ENCODE peak calls at places on chromosomes 6 and 20, in eight cellular contexts. Y, S, J, F, Z, E, H and I are unnamed samples.

GRCh38 chr6:18242062-18242851 is 22.1 kb downstream of the DEK start:
- DNase-seq in Y (peak; percentile 92), E (no peak), F (no peak), S (no peak), H (no peak), J (no peak), Z (no peak), I (no peak)

GRCh38 chr6:41411961-41412360 is 76.6 kb downstream of the NCR2 start:
- DNase-seq in S (no peak), H (no peak), Z (no peak), E (no peak), F (no peak), J (no peak), Y (no peak), I (no peak)

GRCh38 chr6:2168480-2168879 is 76.9 kb downstream of the GMDS start:
- DNase-seq in Z (no peak), Y (no peak), E (no peak), S (no peak), F (no peak), H (no peak), J (no peak), I (no peak)

GRCh38 chr6:105991561-105992314 is 94.4 kb upstream of the PRDM1 start:
- DNase-seq in F (no peak), J (no peak), S (peak; percentile 37), E (peak; percentile 57), H (no peak), Z (no peak), Y (no peak), I (no peak)

GRCh38 chr6:143647191-143647590 is 30.6 kb upstream of the PHACTR2 start:
- DNase-seq in J (no peak), H (no peak), E (no peak), F (no peak), Z (no peak), Y (no peak), S (no peak), I (no peak)

GRCh38 chr6:117231466-117231865 is 33.9 kb upstream of the VGLL2 start:
- DNase-seq in H (no peak), J (no peak), F (no peak), Y (no peak), S (no peak), Z (no peak), E (no peak), I (no peak)

GRCh38 chr20:9515761-9516657 is 1.6 kb downstream of the LAMP5 start:
- DNase-seq in H (no peak), F (no peak), J (no peak), Z (no peak), S (peak; percentile 53), E (no peak), Y (no peak), I (no peak)

GRCh38 chr6:35532141-35532540 is 19.4 kb upstream of the TULP1 start:
- DNase-seq in E (no peak), J (no peak), F (no peak), S (no peak), H (no peak), Y (no peak), Z (no peak), I (no peak)

GRCh38 chr20:59003836-59004492 is 3.1 kb downstream of the CTSZ start:
- DNase-seq in J (no peak), S (no peak), E (no peak), Y (no peak), Z (no peak), F (no peak), H (peak; percentile 43), I (no peak)

GRCh38 chr6:153790048-153790447 is 249.0 kb upstream of the OPRM1 start:
- DNase-seq in Y (peak; percentile 97), H (no peak), J (no peak), S (no peak), F (no peak), Z (no peak), E (no peak), I (no peak)

DNA sequence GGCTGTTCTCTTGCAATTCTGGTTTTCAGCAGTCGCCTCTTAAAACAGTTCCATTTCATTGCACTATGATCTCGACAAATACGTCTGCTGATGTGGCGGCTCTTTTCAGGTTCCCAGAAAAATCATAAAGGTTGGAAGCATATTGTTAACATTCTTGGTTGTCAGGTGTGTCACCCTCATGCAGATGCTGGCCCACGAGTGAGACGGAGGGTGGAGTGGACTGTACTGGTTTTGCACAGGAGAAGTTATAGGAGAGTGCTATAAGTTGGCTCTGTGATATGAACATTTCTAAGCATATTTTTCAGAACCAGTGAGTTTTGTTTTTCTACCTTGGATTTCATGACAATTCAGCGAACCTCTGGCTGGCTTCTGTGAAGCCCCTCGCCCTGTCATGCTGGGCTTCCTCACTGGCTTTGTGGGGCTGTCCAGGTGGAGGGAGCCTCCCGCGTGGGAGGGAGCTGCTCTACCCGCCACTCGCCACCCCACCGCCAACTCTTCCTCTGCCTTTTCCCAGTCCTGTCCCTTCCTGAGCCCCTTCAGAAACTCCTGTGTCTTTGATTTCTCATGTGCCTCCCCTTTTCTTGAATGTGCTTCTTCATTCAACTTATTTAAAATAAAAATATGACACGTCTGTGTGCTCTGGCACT is 10.6 kb downstream of the IRF4 start:
- DNase-seq in F (no peak), S (no peak), E (no peak), H (no peak), J (no peak), Y (no peak), Z (no peak), I (no peak)
- H3K27me3 ChIP-seq in F (no peaks in the 10 kb centered on the region), S (no peaks in the 10 kb centered on the region), E (no peaks in the 10 kb centered on the region), H (peaks cover 4% of the 10 kb centered on the region), J (no peaks in the 10 kb centered on the region), Y (peaks cover 5% of the 10 kb centered on the region), Z (no peaks in the 10 kb centered on the region), I (no peaks in the 10 kb centered on the region)

DNA sequence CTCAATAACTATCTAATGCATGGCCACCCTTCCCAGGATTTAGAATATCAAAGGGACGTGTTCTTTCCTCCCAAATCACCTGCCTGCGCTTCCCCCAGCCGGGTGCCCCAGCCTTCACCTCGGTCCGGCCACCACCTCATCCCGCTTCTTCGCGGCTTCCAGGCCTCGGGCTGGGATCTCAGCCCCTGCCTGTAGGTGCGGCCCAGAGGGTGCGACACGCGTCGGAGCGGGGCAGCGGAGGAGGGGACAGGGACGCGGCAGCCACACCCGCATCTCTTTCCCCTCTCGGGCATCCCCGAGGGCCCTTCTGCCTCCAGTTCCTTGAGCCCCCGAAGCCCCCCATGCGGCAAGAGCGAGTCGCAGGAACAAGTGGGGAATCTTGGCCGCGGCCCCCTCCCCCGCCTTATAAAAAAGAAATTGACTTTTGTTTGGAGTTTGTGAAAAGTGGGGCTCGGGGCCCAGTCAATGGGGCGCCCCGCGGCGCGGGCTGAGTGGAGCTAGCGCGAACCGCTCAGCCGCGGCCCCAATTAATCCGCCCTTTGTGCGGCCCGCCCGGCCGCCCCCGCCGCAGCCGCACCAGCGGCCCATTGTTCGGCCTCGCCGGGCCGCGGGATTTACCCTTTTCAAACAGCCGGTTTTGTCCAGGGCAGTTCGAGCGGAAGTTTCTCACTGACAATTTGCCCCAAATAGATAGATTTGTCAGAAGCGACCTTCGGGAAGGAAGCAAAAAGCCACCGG is 8.4 kb upstream of the NR2E1 start:
- DNase-seq in Y (no peak), Z (no peak), E (no peak), J (no peak), H (peak; percentile 42), S (no peak), F (no peak), I (no peak)
- H3K27me3 ChIP-seq in Y (peaks cover 86% of the 10 kb centered on the region), Z (peaks cover 4% of the 10 kb centered on the region), E (peaks cover 86% of the 10 kb centered on the region), J (peaks cover 45% of the 10 kb centered on the region), H (peaks cover 100% of the 10 kb centered on the region), S (no peaks in the 10 kb centered on the region), F (no peaks in the 10 kb centered on the region), I (peaks cover 64% of the 10 kb centered on the region)

GRCh38 chr6:119140471-119141165 is 62.2 kb upstream of the FAM184A start:
- DNase-seq in S (no peak), J (no peak), Z (no peak), Y (no peak), H (no peak), F (no peak), E (no peak), I (no peak)

GRCh38 chr6:119138906-119139541 is 60.6 kb upstream of the FAM184A start:
- DNase-seq in Z (no peak), Y (no peak), E (no peak), H (no peak), S (no peak), J (no peak), F (no peak), I (no peak)

GRCh38 chr6:119134752-119135151 is 56.3 kb upstream of the FAM184A start:
- DNase-seq in J (no peak), Z (no peak), S (no peak), E (no peak), Y (no peak), F (no peak), H (no peak), I (no peak)

GRCh38 chr6:119133400-119133799 is 54.9 kb upstream of the FAM184A start:
- DNase-seq in J (no peak), F (no peak), Y (no peak), Z (no peak), S (no peak), E (no peak), H (no peak), I (no peak)

GRCh38 chr6:119137194-119138072 is 59.0 kb upstream of the FAM184A start:
- DNase-seq in H (no peak), F (no peak), S (no peak), Y (peak; percentile 19), E (no peak), Z (no peak), J (no peak), I (no peak)
- H3K27me3 ChIP-seq in H (no peaks in the 10 kb centered on the region), F (no peaks in the 10 kb centered on the region), S (no peaks in the 10 kb centered on the region), Y (no peaks in the 10 kb centered on the region), E (no peaks in the 10 kb centered on the region), Z (no peaks in the 10 kb centered on the region), J (no peaks in the 10 kb centered on the region), I (peaks cover 1% of the 10 kb centered on the region)

GRCh38 chr6:136550330-136551071 is at the start of gene MAP7:
- DNase-seq in Y (no peak), S (peak; percentile 76), F (no peak), H (peak; percentile 72), J (peak; percentile 51), E (peak; percentile 89), Z (peak; percentile 53), I (peak; percentile 86)

GRCh38 chr6:136552054-136552453 is 1.8 kb upstream of the MAP7 start:
- DNase-seq in S (no peak), H (no peak), J (no peak), Y (no peak), Z (no peak), E (no peak), F (no peak), I (no peak)

GRCh38 chr6:136551103-136551502 is 881 bp upstream of the MAP7 start:
- DNase-seq in E (no peak), S (no peak), J (no peak), H (no peak), F (no peak), Z (no peak), Y (no peak), I (no peak)

GRCh38 chr6:136550045-136550329 is 235 bp downstream of the MAP7 start:
- DNase-seq in S (no peak), E (no peak), J (peak; percentile 8), F (no peak), H (no peak), Z (no peak), Y (no peak), I (no peak)

DNA sequence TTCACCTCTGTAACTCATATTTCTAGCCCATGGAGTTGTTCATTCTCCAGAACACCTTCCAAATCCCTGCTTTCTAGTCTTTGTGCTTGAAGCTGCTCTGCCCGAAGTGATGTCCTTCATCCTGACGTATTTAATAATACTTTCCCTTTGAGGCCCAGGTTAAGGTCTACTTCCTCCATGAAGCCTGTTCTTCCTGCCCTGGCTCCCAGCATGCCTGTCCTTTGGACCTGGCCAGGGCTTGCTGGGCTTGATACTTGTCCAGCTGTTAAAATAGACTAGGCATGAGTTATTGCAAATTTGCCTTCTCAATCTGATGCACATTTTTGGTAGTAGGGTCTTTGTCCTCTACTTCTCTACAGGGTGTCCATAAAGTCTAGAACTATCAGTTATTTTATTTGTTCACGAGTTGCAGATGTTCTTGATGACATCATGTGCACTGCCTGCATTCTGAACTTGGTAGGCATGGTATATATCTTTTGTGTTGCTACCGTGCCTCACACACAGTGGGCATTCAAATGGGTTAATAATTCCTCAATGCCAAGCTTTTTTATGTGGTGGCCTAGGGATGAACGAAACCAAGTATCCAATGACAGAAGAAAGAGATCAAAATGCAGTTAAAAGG is 3.1 kb upstream of the MAP7 start:
- DNase-seq in J (no peak), H (no peak), S (no peak), F (no peak), Z (no peak), E (no peak), Y (no peak), I (no peak)
- H3K27me3 ChIP-seq in J (peaks cover 12% of the 10 kb centered on the region), H (peaks cover 62% of the 10 kb centered on the region), S (no peaks in the 10 kb centered on the region), F (no peaks in the 10 kb centered on the region), Z (peaks cover 7% of the 10 kb centered on the region), E (no peaks in the 10 kb centered on the region), Y (peaks cover 4% of the 10 kb centered on the region), I (peaks cover 3% of the 10 kb centered on the region)